ENCODE peak calls at places on chromosomes 5 and 9, in four cellular contexts. One of them, this sample, is unnamed.

GRCh38 chr5:72167790-72168189 is 60.5 kb downstream of the MAP1B start:
- DNase-seq in body of pancreas: no peak
- DNase-seq in WERI-Rb-1: no peak
- DNase-seq in stomach: no peak
- DNase-seq in this sample: no peak

GRCh38 chr5:78699565-78700143 is 51.1 kb upstream of the LHFPL2 start:
- DNase-seq in body of pancreas: no peak
- DNase-seq in WERI-Rb-1: no peak
- DNase-seq in stomach: peak; percentile 57
- DNase-seq in this sample: no peak

GRCh38 chr9:38038307-38039089 is 30.5 kb downstream of the SHB start:
- DNase-seq in body of pancreas: no peak
- DNase-seq in WERI-Rb-1: no peak
- DNase-seq in stomach: no peak
- DNase-seq in this sample: no peak

GRCh38 chr5:137753227-137753985 is 757 bp downstream of the HNRNPA0 start:
- DNase-seq in body of pancreas: peak; percentile 53
- DNase-seq in WERI-Rb-1: peak; percentile 24
- DNase-seq in stomach: peak; percentile 49
- DNase-seq in this sample: no peak

GRCh38 chr5:94359880-94360279 is 258.5 kb downstream of the KIAA0825 start:
- DNase-seq in body of pancreas: no peak
- DNase-seq in WERI-Rb-1: no peak
- DNase-seq in stomach: no peak
- DNase-seq in this sample: no peak

GRCh38 chr5:10489810-10490426 is 48.2 kb downstream of the ROPN1L start:
- DNase-seq in body of pancreas: no peak
- DNase-seq in WERI-Rb-1: no peak
- DNase-seq in stomach: no peak
- DNase-seq in this sample: no peak

GRCh38 chr5:98975682-98976407 is 47.0 kb upstream of the CHD1 start:
- DNase-seq in body of pancreas: no peak
- DNase-seq in WERI-Rb-1: no peak
- DNase-seq in stomach: no peak
- DNase-seq in this sample: no peak

GRCh38 chr5:10543585-10544040 is 20.3 kb upstream of the ANKRD33B start:
- DNase-seq in body of pancreas: no peak
- DNase-seq in WERI-Rb-1: no peak
- DNase-seq in stomach: no peak
- DNase-seq in this sample: no peak

GRCh38 chr9:84254972-84255371 is 85.6 kb downstream of the SLC28A3 start:
- DNase-seq in body of pancreas: peak; percentile 69
- DNase-seq in WERI-Rb-1: no peak
- DNase-seq in stomach: peak; percentile 72
- DNase-seq in this sample: no peak

GRCh38 chr9:96008502-96009222 is 133.2 kb downstream of the ERCC6L2 start:
- DNase-seq in body of pancreas: no peak
- DNase-seq in WERI-Rb-1: no peak
- DNase-seq in stomach: no peak
- DNase-seq in this sample: no peak

GRCh38 chr9:95095619-95096355 is 221.7 kb downstream of the FANCC start:
- DNase-seq in body of pancreas: no peak
- DNase-seq in WERI-Rb-1: no peak
- DNase-seq in stomach: no peak
- DNase-seq in this sample: no peak

GRCh38 chr9:134624827-134625181 is 16.8 kb upstream of the COL5A1 start:
- DNase-seq in body of pancreas: no peak
- DNase-seq in WERI-Rb-1: peak; percentile 3
- DNase-seq in stomach: no peak
- DNase-seq in this sample: no peak

GRCh38 chr9:69922646-69923045 is 102.0 kb downstream of the CFAP95 start:
- DNase-seq in body of pancreas: no peak
- DNase-seq in WERI-Rb-1: no peak
- DNase-seq in stomach: no peak
- DNase-seq in this sample: no peak

GRCh38 chr9:18451409-18451808 is 22.5 kb upstream of the ADAMTSL1 start:
- DNase-seq in body of pancreas: no peak
- DNase-seq in WERI-Rb-1: no peak
- DNase-seq in stomach: no peak
- DNase-seq in this sample: no peak

GRCh38 chr5:3277590-3278196 is 317.9 kb upstream of the IRX1 start:
- DNase-seq in body of pancreas: no peak
- DNase-seq in WERI-Rb-1: no peak
- DNase-seq in stomach: no peak
- DNase-seq in this sample: no peak

GRCh38 chr5:136802382-136802781 is 437.0 kb upstream of the TRPC7 start:
- DNase-seq in body of pancreas: peak; percentile 34
- DNase-seq in WERI-Rb-1: no peak
- DNase-seq in stomach: no peak
- DNase-seq in this sample: no peak

GRCh38 chr9:18429065-18429464 is 44.9 kb upstream of the ADAMTSL1 start:
- DNase-seq in body of pancreas: no peak
- DNase-seq in WERI-Rb-1: no peak
- DNase-seq in stomach: no peak
- DNase-seq in this sample: no peak

GRCh38 chr5:62289813-62290212 is 16.2 kb upstream of the KIF2A start:
- DNase-seq in body of pancreas: no peak
- DNase-seq in WERI-Rb-1: no peak
- DNase-seq in stomach: no peak
- DNase-seq in this sample: no peak

GRCh38 chr5:91189480-91190332 is 193.4 kb downstream of the ARRDC3 start:
- DNase-seq in body of pancreas: no peak
- DNase-seq in WERI-Rb-1: no peak
- DNase-seq in stomach: no peak
- DNase-seq in this sample: no peak

GRCh38 chr5:56973473-56973872 is 21.6 kb upstream of the MIER3 start:
- DNase-seq in body of pancreas: no peak
- DNase-seq in WERI-Rb-1: no peak
- DNase-seq in stomach: no peak
- DNase-seq in this sample: no peak

GRCh38 chr5:56979968-56980367 is 28.0 kb upstream of the MIER3 start:
- DNase-seq in body of pancreas: no peak
- DNase-seq in WERI-Rb-1: no peak
- DNase-seq in stomach: no peak
- DNase-seq in this sample: no peak

GRCh38 chr5:56974241-56974640 is 22.3 kb upstream of the MIER3 start:
- DNase-seq in body of pancreas: no peak
- DNase-seq in WERI-Rb-1: no peak
- DNase-seq in stomach: no peak
- DNase-seq in this sample: no peak

GRCh38 chr5:56977822-56978221 is 25.9 kb upstream of the MIER3 start:
- DNase-seq in body of pancreas: no peak
- DNase-seq in WERI-Rb-1: no peak
- DNase-seq in stomach: no peak
- DNase-seq in this sample: no peak

GRCh38 chr5:56977034-56977433 is 25.1 kb upstream of the MIER3 start:
- DNase-seq in body of pancreas: no peak
- DNase-seq in WERI-Rb-1: no peak
- DNase-seq in stomach: no peak
- DNase-seq in this sample: no peak
- TF ChIP-seq CTCF in body of pancreas: no peak
- TF ChIP-seq CTCF in WERI-Rb-1: no peak
- TF ChIP-seq CTCF in stomach: no peak
- TF ChIP-seq CTCF in this sample: no peak

GRCh38 chr5:86986837-86987236 is 280.8 kb upstream of the RASA1 start:
- DNase-seq in body of pancreas: no peak
- DNase-seq in WERI-Rb-1: no peak
- DNase-seq in stomach: no peak
- DNase-seq in this sample: no peak
- TF ChIP-seq CTCF in body of pancreas: no peak
- TF ChIP-seq CTCF in WERI-Rb-1: no peak
- TF ChIP-seq CTCF in stomach: no peak
- TF ChIP-seq CTCF in this sample: no peak

GRCh38 chr5:110716247-110717245 is 9.9 kb downstream of the TMEM232 start:
- DNase-seq in body of pancreas: no peak
- DNase-seq in WERI-Rb-1: peak; percentile 28
- DNase-seq in stomach: no peak
- DNase-seq in this sample: no peak
- TF ChIP-seq CTCF in body of pancreas: no peak
- TF ChIP-seq CTCF in WERI-Rb-1: peak; percentile 29
- TF ChIP-seq CTCF in stomach: no peak
- TF ChIP-seq CTCF in this sample: no peak

GRCh38 chr9:5760338-5760737 is 72.6 kb downstream of the ERMP1 start:
- DNase-seq in body of pancreas: no peak
- DNase-seq in WERI-Rb-1: no peak
- DNase-seq in stomach: no peak
- DNase-seq in this sample: no peak

GRCh38 chr9:5764130-5764868 is 68.6 kb downstream of the ERMP1 start:
- DNase-seq in body of pancreas: no peak
- DNase-seq in WERI-Rb-1: no peak
- DNase-seq in stomach: no peak
- DNase-seq in this sample: no peak

GRCh38 chr9:5756633-5757032 is 76.3 kb downstream of the ERMP1 start:
- DNase-seq in body of pancreas: no peak
- DNase-seq in WERI-Rb-1: no peak
- DNase-seq in stomach: no peak
- DNase-seq in this sample: no peak

GRCh38 chr9:5767968-5768932 is 64.7 kb downstream of the ERMP1 start:
- DNase-seq in body of pancreas: no peak
- DNase-seq in WERI-Rb-1: no peak
- DNase-seq in stomach: no peak
- DNase-seq in this sample: no peak

GRCh38 chr9:5762421-5762820 is 70.5 kb downstream of the ERMP1 start:
- DNase-seq in body of pancreas: no peak
- DNase-seq in WERI-Rb-1: no peak
- DNase-seq in stomach: no peak
- DNase-seq in this sample: no peak
- TF ChIP-seq CTCF in body of pancreas: no peak
- TF ChIP-seq CTCF in WERI-Rb-1: no peak
- TF ChIP-seq CTCF in stomach: no peak
- TF ChIP-seq CTCF in this sample: no peak

GRCh38 chr9:72132052-72132451 is 17.2 kb upstream of the GDA start:
- DNase-seq in body of pancreas: no peak
- DNase-seq in WERI-Rb-1: no peak
- DNase-seq in stomach: no peak
- DNase-seq in this sample: no peak
- TF ChIP-seq CTCF in body of pancreas: no peak
- TF ChIP-seq CTCF in WERI-Rb-1: no peak
- TF ChIP-seq CTCF in stomach: no peak
- TF ChIP-seq CTCF in this sample: no peak

GRCh38 chr9:20988061-20988460 is 43.4 kb downstream of the HACD4 start:
- DNase-seq in body of pancreas: no peak
- DNase-seq in WERI-Rb-1: no peak
- DNase-seq in stomach: no peak
- DNase-seq in this sample: no peak

GRCh38 chr9:20987521-20987920 is 43.9 kb downstream of the HACD4 start:
- DNase-seq in body of pancreas: no peak
- DNase-seq in WERI-Rb-1: no peak
- DNase-seq in stomach: no peak
- DNase-seq in this sample: no peak

GRCh38 chr9:20988916-20989315 is 42.5 kb downstream of the HACD4 start:
- DNase-seq in body of pancreas: no peak
- DNase-seq in WERI-Rb-1: no peak
- DNase-seq in stomach: no peak
- DNase-seq in this sample: no peak

GRCh38 chr9:20990867-20991266 is 40.6 kb downstream of the HACD4 start:
- DNase-seq in body of pancreas: no peak
- DNase-seq in WERI-Rb-1: no peak
- DNase-seq in stomach: no peak
- DNase-seq in this sample: no peak

DNA sequence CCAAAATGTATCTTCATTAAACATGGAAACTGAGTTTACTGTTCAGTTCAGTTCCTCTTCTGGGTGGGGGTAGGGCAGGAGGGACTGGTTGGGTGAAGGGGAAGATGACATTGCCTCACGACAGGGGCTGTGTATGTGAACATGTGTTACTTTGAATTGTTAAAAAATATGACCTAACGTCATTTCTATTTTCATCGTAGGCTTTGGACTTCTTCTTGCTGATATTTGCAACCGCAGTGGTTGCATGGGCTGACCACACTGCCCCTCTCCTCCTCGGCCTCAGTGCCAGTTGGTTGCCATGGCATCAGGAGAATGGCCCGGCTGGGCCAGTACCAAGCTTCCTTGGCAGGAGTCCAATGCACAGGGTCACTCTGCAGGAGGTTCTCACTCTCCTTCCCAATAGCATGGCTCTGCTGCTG is 41.5 kb downstream of the HACD4 start:
- DNase-seq in body of pancreas: peak; percentile 31
- DNase-seq in WERI-Rb-1: no peak
- DNase-seq in stomach: no peak
- DNase-seq in this sample: no peak
- TF ChIP-seq CTCF in body of pancreas: no peak
- TF ChIP-seq CTCF in WERI-Rb-1: no peak
- TF ChIP-seq CTCF in stomach: no peak
- TF ChIP-seq CTCF in this sample: no peak

GRCh38 chr9:129460323-129461261 is 160.3 kb downstream of the C9orf50 start:
- DNase-seq in body of pancreas: peak; percentile 98
- DNase-seq in WERI-Rb-1: peak; percentile 100
- DNase-seq in stomach: peak; percentile 97
- DNase-seq in this sample: peak; percentile 98
- TF ChIP-seq CTCF in body of pancreas: peak; percentile 49
- TF ChIP-seq CTCF in WERI-Rb-1: peak; percentile 30
- TF ChIP-seq CTCF in stomach: no peak
- TF ChIP-seq CTCF in this sample: no peak

GRCh38 chr5:111095982-111096381 is 3.8 kb downstream of the WDR36 start:
- DNase-seq in body of pancreas: no peak
- DNase-seq in WERI-Rb-1: no peak
- DNase-seq in stomach: no peak
- DNase-seq in this sample: no peak

DNA sequence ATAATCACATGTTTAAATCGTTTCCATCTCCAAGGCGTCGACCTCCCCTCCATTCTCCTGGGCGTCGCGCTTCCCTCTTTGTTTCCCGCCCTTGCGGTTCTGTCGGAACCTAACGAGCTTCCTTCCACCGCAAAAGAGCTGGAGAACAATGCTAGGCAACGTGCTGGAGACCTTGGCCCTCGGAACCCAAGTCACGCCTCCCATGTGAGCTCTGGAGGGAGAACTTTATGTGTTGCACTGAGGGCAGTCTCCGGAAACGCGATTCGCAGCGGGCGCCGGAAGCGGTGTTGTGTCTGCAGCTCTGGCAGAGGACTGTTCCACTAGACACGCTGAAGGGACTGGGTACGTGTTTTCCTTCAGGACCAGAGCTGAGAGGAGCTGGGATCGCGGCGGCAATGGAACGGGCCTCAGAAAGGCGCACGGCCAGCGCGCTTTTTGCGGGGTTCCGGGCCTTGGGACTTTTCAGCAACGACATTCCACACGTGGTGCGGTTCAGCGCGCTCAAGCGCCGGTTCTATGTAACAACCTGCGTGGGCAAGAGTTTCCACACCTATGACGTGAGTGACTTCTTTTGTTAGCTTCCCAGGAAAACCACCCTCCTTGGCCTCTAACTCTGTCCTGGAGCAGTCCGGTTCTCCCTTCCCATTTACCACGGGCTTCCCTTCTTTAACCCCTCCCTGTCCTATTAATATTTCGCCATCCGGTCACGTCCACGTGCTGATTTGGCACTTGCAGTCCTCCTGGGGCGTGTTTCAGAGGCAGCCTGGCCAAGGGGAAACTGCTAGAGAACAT is at the start of gene WDR36:
- DNase-seq in body of pancreas: peak; percentile 89
- DNase-seq in WERI-Rb-1: peak; percentile 93
- DNase-seq in stomach: peak; percentile 89
- DNase-seq in this sample: no peak
- TF ChIP-seq CTCF in body of pancreas: peak; percentile 21
- TF ChIP-seq CTCF in WERI-Rb-1: no peak
- TF ChIP-seq CTCF in stomach: peak; percentile 7
- TF ChIP-seq CTCF in this sample: no peak

GRCh38 chr5:169289520-169289919 is 11.4 kb downstream of the SLIT3 start:
- DNase-seq in body of pancreas: no peak
- DNase-seq in WERI-Rb-1: no peak
- DNase-seq in stomach: no peak
- DNase-seq in this sample: no peak
- TF ChIP-seq CTCF in body of pancreas: no peak
- TF ChIP-seq CTCF in WERI-Rb-1: no peak
- TF ChIP-seq CTCF in stomach: no peak
- TF ChIP-seq CTCF in this sample: peak; percentile 5

GRCh38 chr5:162485666-162486292 is 418.2 kb downstream of the GABRG2 start:
- DNase-seq in body of pancreas: no peak
- DNase-seq in WERI-Rb-1: no peak
- DNase-seq in stomach: no peak
- DNase-seq in this sample: no peak
- TF ChIP-seq CTCF in body of pancreas: no peak
- TF ChIP-seq CTCF in WERI-Rb-1: no peak
- TF ChIP-seq CTCF in stomach: no peak
- TF ChIP-seq CTCF in this sample: no peak

This sample was measured in D721Med.